ENCODE peak calls at places on chromosomes 7 and 10, in eight cellular contexts. One of them, this sample, is unnamed.

GRCh38 chr10:8778713-8779112 is 724.2 kb downstream of the GATA3 start:
- DNase-seq in GM23338: peak; percentile 51
- DNase-seq in endodermal cell: peak; percentile 52
- DNase-seq in SK-N-MC: no peak
- DNase-seq in pancreas: no peak
- DNase-seq in cardiac muscle cell: no peak
- DNase-seq in fibroblast of pulmonary artery: no peak
- DNase-seq in naive thymus-derived CD4-positive, alpha-beta T cell: no peak
- DNase-seq in this sample: no peak

GRCh38 chr10:35017608-35018007 is 72.5 kb downstream of the CUL2 start:
- DNase-seq in endodermal cell: no peak
- DNase-seq in cardiac muscle cell: no peak
- DNase-seq in GM23338: no peak
- DNase-seq in naive thymus-derived CD4-positive, alpha-beta T cell: no peak
- DNase-seq in pancreas: no peak
- DNase-seq in fibroblast of pulmonary artery: no peak
- DNase-seq in SK-N-MC: no peak
- DNase-seq in this sample: no peak

GRCh38 chr7:4883352-4884144 is at the start of gene RADIL:
- DNase-seq in naive thymus-derived CD4-positive, alpha-beta T cell: peak; percentile 85
- DNase-seq in endodermal cell: peak; percentile 99
- DNase-seq in fibroblast of pulmonary artery: peak; percentile 91
- DNase-seq in GM23338: peak; percentile 97
- DNase-seq in SK-N-MC: peak; percentile 81
- DNase-seq in cardiac muscle cell: peak; percentile 91
- DNase-seq in pancreas: peak; percentile 94
- DNase-seq in this sample: peak; percentile 44

GRCh38 chr10:132239126-132240031 is 52.6 kb downstream of the DPYSL4 start:
- DNase-seq in endodermal cell: no peak
- DNase-seq in fibroblast of pulmonary artery: peak; percentile 72
- DNase-seq in cardiac muscle cell: peak; percentile 88
- DNase-seq in naive thymus-derived CD4-positive, alpha-beta T cell: peak; percentile 3
- DNase-seq in pancreas: no peak
- DNase-seq in GM23338: no peak
- DNase-seq in SK-N-MC: no peak
- DNase-seq in this sample: no peak

GRCh38 chr7:78967046-78967445 is 486.4 kb downstream of the MAGI2 start:
- DNase-seq in GM23338: no peak
- DNase-seq in fibroblast of pulmonary artery: no peak
- DNase-seq in endodermal cell: no peak
- DNase-seq in naive thymus-derived CD4-positive, alpha-beta T cell: no peak
- DNase-seq in SK-N-MC: no peak
- DNase-seq in cardiac muscle cell: no peak
- DNase-seq in pancreas: no peak
- DNase-seq in this sample: no peak

GRCh38 chr7:86848226-86848625 is 204.5 kb downstream of the GRM3 start:
- DNase-seq in endodermal cell: no peak
- DNase-seq in fibroblast of pulmonary artery: no peak
- DNase-seq in SK-N-MC: no peak
- DNase-seq in naive thymus-derived CD4-positive, alpha-beta T cell: no peak
- DNase-seq in pancreas: no peak
- DNase-seq in cardiac muscle cell: no peak
- DNase-seq in GM23338: no peak
- DNase-seq in this sample: no peak

GRCh38 chr10:18455086-18455884 is 196.1 kb downstream of the NSUN6 start:
- DNase-seq in cardiac muscle cell: no peak
- DNase-seq in SK-N-MC: peak; percentile 37
- DNase-seq in naive thymus-derived CD4-positive, alpha-beta T cell: no peak
- DNase-seq in endodermal cell: no peak
- DNase-seq in fibroblast of pulmonary artery: no peak
- DNase-seq in pancreas: no peak
- DNase-seq in GM23338: no peak
- DNase-seq in this sample: no peak

GRCh38 chr7:74027683-74028320 is at the start of gene ELN:
- DNase-seq in SK-N-MC: no peak
- DNase-seq in fibroblast of pulmonary artery: peak; percentile 83
- DNase-seq in GM23338: peak; percentile 56
- DNase-seq in cardiac muscle cell: peak; percentile 92
- DNase-seq in pancreas: peak; percentile 76
- DNase-seq in naive thymus-derived CD4-positive, alpha-beta T cell: no peak
- DNase-seq in endodermal cell: peak; percentile 72
- DNase-seq in this sample: no peak

GRCh38 chr7:157402911-157403534 is 66.2 kb downstream of the DNAJB6 start:
- DNase-seq in naive thymus-derived CD4-positive, alpha-beta T cell: no peak
- DNase-seq in fibroblast of pulmonary artery: no peak
- DNase-seq in cardiac muscle cell: no peak
- DNase-seq in GM23338: no peak
- DNase-seq in SK-N-MC: no peak
- DNase-seq in pancreas: no peak
- DNase-seq in endodermal cell: no peak
- DNase-seq in this sample: no peak

GRCh38 chr7:78130443-78131200 is 332.0 kb downstream of the PHTF2 start:
- DNase-seq in naive thymus-derived CD4-positive, alpha-beta T cell: no peak
- DNase-seq in pancreas: no peak
- DNase-seq in GM23338: peak; percentile 41
- DNase-seq in fibroblast of pulmonary artery: no peak
- DNase-seq in SK-N-MC: no peak
- DNase-seq in cardiac muscle cell: peak; percentile 7
- DNase-seq in endodermal cell: no peak
- DNase-seq in this sample: no peak

GRCh38 chr10:95782274-95782830 is 26.4 kb downstream of the ENTPD1 start:
- DNase-seq in pancreas: no peak
- DNase-seq in naive thymus-derived CD4-positive, alpha-beta T cell: no peak
- DNase-seq in cardiac muscle cell: no peak
- DNase-seq in fibroblast of pulmonary artery: no peak
- DNase-seq in SK-N-MC: no peak
- DNase-seq in endodermal cell: no peak
- DNase-seq in GM23338: no peak
- DNase-seq in this sample: no peak

GRCh38 chr10:123571978-123572377 is 94.2 kb upstream of the GPR26 start:
- DNase-seq in cardiac muscle cell: no peak
- DNase-seq in GM23338: no peak
- DNase-seq in endodermal cell: peak; percentile 21
- DNase-seq in SK-N-MC: no peak
- DNase-seq in fibroblast of pulmonary artery: no peak
- DNase-seq in pancreas: no peak
- DNase-seq in naive thymus-derived CD4-positive, alpha-beta T cell: no peak
- DNase-seq in this sample: no peak

GRCh38 chr10:12259988-12260387 is 64.0 kb downstream of the CDC123 start:
- DNase-seq in SK-N-MC: no peak
- DNase-seq in endodermal cell: no peak
- DNase-seq in pancreas: no peak
- DNase-seq in cardiac muscle cell: no peak
- DNase-seq in fibroblast of pulmonary artery: no peak
- DNase-seq in GM23338: no peak
- DNase-seq in naive thymus-derived CD4-positive, alpha-beta T cell: no peak
- DNase-seq in this sample: no peak

GRCh38 chr7:114784756-114785155 is 137.1 kb upstream of the MDFIC start:
- DNase-seq in naive thymus-derived CD4-positive, alpha-beta T cell: no peak
- DNase-seq in endodermal cell: no peak
- DNase-seq in fibroblast of pulmonary artery: no peak
- DNase-seq in pancreas: no peak
- DNase-seq in cardiac muscle cell: no peak
- DNase-seq in GM23338: no peak
- DNase-seq in SK-N-MC: no peak
- DNase-seq in this sample: no peak

GRCh38 chr10:987635-987905 is 664 bp upstream of the GTPBP4 start:
- DNase-seq in fibroblast of pulmonary artery: peak; percentile 34
- DNase-seq in endodermal cell: no peak
- DNase-seq in cardiac muscle cell: no peak
- DNase-seq in pancreas: no peak
- DNase-seq in SK-N-MC: no peak
- DNase-seq in naive thymus-derived CD4-positive, alpha-beta T cell: no peak
- DNase-seq in GM23338: peak; percentile 63
- DNase-seq in this sample: no peak

GRCh38 chr7:25622716-25623115 is 394.4 kb upstream of the NPVF start:
- DNase-seq in cardiac muscle cell: no peak
- DNase-seq in fibroblast of pulmonary artery: no peak
- DNase-seq in GM23338: no peak
- DNase-seq in naive thymus-derived CD4-positive, alpha-beta T cell: no peak
- DNase-seq in SK-N-MC: no peak
- DNase-seq in pancreas: no peak
- DNase-seq in endodermal cell: no peak
- DNase-seq in this sample: no peak

GRCh38 chr10:2990764-2991163 is 76.6 kb upstream of the PFKP start:
- DNase-seq in SK-N-MC: no peak
- DNase-seq in cardiac muscle cell: no peak
- DNase-seq in pancreas: no peak
- DNase-seq in GM23338: no peak
- DNase-seq in fibroblast of pulmonary artery: no peak
- DNase-seq in endodermal cell: peak; percentile 13
- DNase-seq in naive thymus-derived CD4-positive, alpha-beta T cell: no peak
- DNase-seq in this sample: no peak

GRCh38 chr7:23476286-23477169 is 6.2 kb upstream of the IGF2BP3 start:
- DNase-seq in GM23338: no peak
- DNase-seq in cardiac muscle cell: no peak
- DNase-seq in pancreas: no peak
- DNase-seq in naive thymus-derived CD4-positive, alpha-beta T cell: no peak
- DNase-seq in SK-N-MC: no peak
- DNase-seq in endodermal cell: no peak
- DNase-seq in fibroblast of pulmonary artery: no peak
- DNase-seq in this sample: no peak
- H3K4me3 ChIP-seq in GM23338: peak overlapping the region; percentile 56
- H3K4me3 ChIP-seq in cardiac muscle cell: peak overlapping the region; percentile 72
- H3K4me3 ChIP-seq in pancreas: no peak overlapping the region
- H3K4me3 ChIP-seq in naive thymus-derived CD4-positive, alpha-beta T cell: no peak overlapping the region
- H3K4me3 ChIP-seq in SK-N-MC: peak overlapping the region; percentile 85
- H3K4me3 ChIP-seq in endodermal cell: peak overlapping the region; percentile 99
- H3K4me3 ChIP-seq in fibroblast of pulmonary artery: no peak overlapping the region
- H3K4me3 ChIP-seq in this sample: no peak overlapping the region

GRCh38 chr10:32940321-32941264 is 17.4 kb downstream of the ITGB1 start:
- DNase-seq in fibroblast of pulmonary artery: no peak
- DNase-seq in pancreas: no peak
- DNase-seq in endodermal cell: no peak
- DNase-seq in naive thymus-derived CD4-positive, alpha-beta T cell: no peak
- DNase-seq in GM23338: no peak
- DNase-seq in cardiac muscle cell: no peak
- DNase-seq in SK-N-MC: no peak
- DNase-seq in this sample: no peak

GRCh38 chr10:32939296-32940111 is 18.5 kb downstream of the ITGB1 start:
- DNase-seq in endodermal cell: no peak
- DNase-seq in SK-N-MC: no peak
- DNase-seq in cardiac muscle cell: no peak
- DNase-seq in fibroblast of pulmonary artery: no peak
- DNase-seq in naive thymus-derived CD4-positive, alpha-beta T cell: no peak
- DNase-seq in GM23338: no peak
- DNase-seq in pancreas: no peak
- DNase-seq in this sample: no peak

GRCh38 chr10:32941357-32941756 is 16.7 kb downstream of the ITGB1 start:
- DNase-seq in SK-N-MC: no peak
- DNase-seq in GM23338: no peak
- DNase-seq in endodermal cell: no peak
- DNase-seq in cardiac muscle cell: no peak
- DNase-seq in naive thymus-derived CD4-positive, alpha-beta T cell: no peak
- DNase-seq in fibroblast of pulmonary artery: no peak
- DNase-seq in pancreas: no peak
- DNase-seq in this sample: no peak

GRCh38 chr10:32938554-32939061 is 19.4 kb downstream of the ITGB1 start:
- DNase-seq in naive thymus-derived CD4-positive, alpha-beta T cell: no peak
- DNase-seq in GM23338: peak; percentile 40
- DNase-seq in SK-N-MC: no peak
- DNase-seq in endodermal cell: peak; percentile 63
- DNase-seq in pancreas: no peak
- DNase-seq in cardiac muscle cell: peak; percentile 33
- DNase-seq in fibroblast of pulmonary artery: no peak
- DNase-seq in this sample: no peak

DNA sequence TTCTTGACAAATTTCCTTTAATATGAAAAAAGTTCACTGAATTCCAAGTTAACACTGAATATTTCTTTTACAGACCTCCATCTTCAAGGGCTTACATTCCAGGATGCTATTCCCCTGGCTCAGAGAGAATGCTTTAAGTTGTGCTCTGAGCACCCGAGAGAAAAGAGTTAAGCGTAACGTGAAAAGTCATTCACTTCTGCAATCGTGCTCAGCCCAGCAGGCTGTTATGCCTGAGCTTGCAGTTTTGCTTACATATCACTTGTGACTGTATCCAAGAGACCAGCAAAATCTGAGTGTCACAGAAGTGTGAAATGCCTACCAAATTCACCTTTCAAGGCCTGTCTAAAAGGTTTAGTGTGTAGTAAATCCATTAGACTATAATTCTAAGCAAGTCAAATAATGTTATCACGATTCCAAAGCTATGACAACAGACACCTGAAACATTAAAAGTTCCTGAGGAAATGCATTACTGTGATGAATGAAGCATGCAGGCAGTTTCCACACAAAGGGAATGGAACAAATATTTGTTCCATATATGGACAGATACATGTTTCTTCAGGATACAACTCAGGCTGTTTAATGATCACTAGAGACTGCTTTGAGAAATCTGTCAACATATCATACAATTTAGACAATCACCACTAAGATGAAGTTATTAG is 20.1 kb downstream of the ITGB1 start:
- DNase-seq in pancreas: no peak
- DNase-seq in fibroblast of pulmonary artery: peak; percentile 67
- DNase-seq in cardiac muscle cell: peak; percentile 49
- DNase-seq in SK-N-MC: no peak
- DNase-seq in GM23338: peak; percentile 54
- DNase-seq in endodermal cell: no peak
- DNase-seq in naive thymus-derived CD4-positive, alpha-beta T cell: no peak
- DNase-seq in this sample: no peak
- H3K4me3 ChIP-seq in pancreas: no peak overlapping the region
- H3K4me3 ChIP-seq in fibroblast of pulmonary artery: no peak overlapping the region
- H3K4me3 ChIP-seq in cardiac muscle cell: no peak overlapping the region
- H3K4me3 ChIP-seq in SK-N-MC: no peak overlapping the region
- H3K4me3 ChIP-seq in GM23338: no peak overlapping the region
- H3K4me3 ChIP-seq in endodermal cell: no peak overlapping the region
- H3K4me3 ChIP-seq in naive thymus-derived CD4-positive, alpha-beta T cell: no peak overlapping the region
- H3K4me3 ChIP-seq in this sample: no peak overlapping the region

GRCh38 chr7:15376601-15377000 is 185.2 kb downstream of the AGMO start:
- DNase-seq in naive thymus-derived CD4-positive, alpha-beta T cell: no peak
- DNase-seq in endodermal cell: no peak
- DNase-seq in cardiac muscle cell: no peak
- DNase-seq in pancreas: no peak
- DNase-seq in fibroblast of pulmonary artery: no peak
- DNase-seq in GM23338: no peak
- DNase-seq in SK-N-MC: no peak
- DNase-seq in this sample: no peak
- H3K4me3 ChIP-seq in naive thymus-derived CD4-positive, alpha-beta T cell: no peak overlapping the region
- H3K4me3 ChIP-seq in endodermal cell: no peak overlapping the region
- H3K4me3 ChIP-seq in cardiac muscle cell: no peak overlapping the region
- H3K4me3 ChIP-seq in pancreas: no peak overlapping the region
- H3K4me3 ChIP-seq in fibroblast of pulmonary artery: no peak overlapping the region
- H3K4me3 ChIP-seq in GM23338: no peak overlapping the region
- H3K4me3 ChIP-seq in SK-N-MC: no peak overlapping the region
- H3K4me3 ChIP-seq in this sample: no peak overlapping the region

DNA sequence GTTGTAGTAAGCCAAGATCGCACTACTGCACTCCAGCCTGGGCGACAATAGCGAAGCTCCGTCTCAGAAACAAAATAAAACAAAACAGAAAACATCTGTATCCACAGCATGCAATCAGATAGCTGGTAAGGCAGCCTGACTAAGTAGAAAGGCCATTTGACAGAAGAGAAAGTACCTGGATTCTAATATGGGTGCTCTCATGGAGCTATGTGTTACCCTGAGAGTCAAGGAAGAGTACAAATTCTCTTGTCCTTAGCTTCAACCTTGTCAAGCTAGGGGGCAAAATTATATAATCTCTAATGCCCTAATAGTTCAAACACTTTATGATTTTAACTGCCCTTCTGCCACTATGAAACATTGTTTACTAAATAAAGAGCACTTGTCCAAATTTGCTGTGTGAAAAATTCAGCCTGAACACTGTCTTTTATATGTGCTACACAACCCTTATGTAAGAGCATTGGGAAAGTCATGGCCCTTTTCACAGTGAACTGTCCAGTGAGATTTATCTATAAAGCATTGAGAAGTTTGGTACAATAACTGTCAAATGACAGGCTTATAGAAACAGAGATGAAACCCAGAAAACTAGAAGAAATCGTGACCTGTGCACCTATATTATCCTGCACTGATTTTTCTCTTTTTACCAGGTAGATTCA is 51.2 kb upstream of the PRKG1 start:
- DNase-seq in naive thymus-derived CD4-positive, alpha-beta T cell: no peak
- DNase-seq in GM23338: no peak
- DNase-seq in pancreas: no peak
- DNase-seq in cardiac muscle cell: no peak
- DNase-seq in fibroblast of pulmonary artery: no peak
- DNase-seq in SK-N-MC: no peak
- DNase-seq in endodermal cell: no peak
- DNase-seq in this sample: no peak
- H3K4me3 ChIP-seq in naive thymus-derived CD4-positive, alpha-beta T cell: no peak overlapping the region
- H3K4me3 ChIP-seq in GM23338: no peak overlapping the region
- H3K4me3 ChIP-seq in pancreas: no peak overlapping the region
- H3K4me3 ChIP-seq in cardiac muscle cell: no peak overlapping the region
- H3K4me3 ChIP-seq in fibroblast of pulmonary artery: no peak overlapping the region
- H3K4me3 ChIP-seq in SK-N-MC: no peak overlapping the region
- H3K4me3 ChIP-seq in endodermal cell: no peak overlapping the region
- H3K4me3 ChIP-seq in this sample: no peak overlapping the region

This sample was measured in BJ.